ENCODE peak calls at places on chromosome 9, in ten cellular contexts. Q is heart right ventricle, K is NT2/D1, N is PC-9, B is fibroblast of lung, I is gastrocnemius medialis, A is brain microvascular endothelial cell, R is AG04450, S is pancreas, M is adipocyte. G is an unnamed sample.

GRCh38 chr9:114033397-114034103 is 44.5 kb downstream of the AMBP start:
- DNase-seq in Q (peak; percentile 48), K (peak; percentile 32), N (no peak), B (peak; percentile 27), I (no peak), A (no peak), R (no peak), S (peak; percentile 33), M (peak; percentile 35), G (no peak)

GRCh38 chr9:124443625-124444024 is 6.6 kb upstream of the ADGRD2 start:
- DNase-seq in Q (no peak), K (no peak), N (no peak), B (no peak), I (no peak), A (no peak), R (no peak), S (no peak), M (no peak), G (no peak)

GRCh38 chr9:124098141-124098905 is 86.8 kb downstream of the LHX2 start:
- DNase-seq in Q (no peak), K (no peak), N (peak; percentile 51), B (no peak), I (no peak), A (no peak), R (no peak), S (no peak), M (no peak), G (no peak)

GRCh38 chr9:75866273-75866871 is 24.1 kb upstream of the PCSK5 start:
- DNase-seq in Q (no peak), K (no peak), N (no peak), B (peak; percentile 64), I (no peak), A (peak; percentile 60), R (no peak), S (peak; percentile 44), M (peak; percentile 83), G (peak; percentile 6)

GRCh38 chr9:131627846-131628820 is 82.8 kb downstream of the PRRT1B start:
- DNase-seq in Q (no peak), K (no peak), N (no peak), B (peak; percentile 68), I (peak; percentile 96), A (peak; percentile 21), R (no peak), S (peak; percentile 97), M (no peak), G (no peak)

GRCh38 chr9:93072383-93072795 is 13.9 kb downstream of the SUSD3 start:
- DNase-seq in Q (no peak), K (no peak), N (no peak), B (peak; percentile 88), I (no peak), A (no peak), R (peak; percentile 61), S (no peak), M (peak; percentile 21), G (no peak)

GRCh38 chr9:130934702-130935659 is 4.1 kb downstream of the FIBCD1 start:
- DNase-seq in Q (no peak), K (no peak), N (no peak), B (peak; percentile 31), I (no peak), A (no peak), R (no peak), S (no peak), M (no peak), G (no peak)

GRCh38 chr9:122227576-122227903 is 1.2 kb downstream of the LHX6 start:
- DNase-seq in Q (no peak), K (no peak), N (no peak), B (no peak), I (no peak), A (no peak), R (no peak), S (no peak), M (no peak), G (no peak)

GRCh38 chr9:104923289-104923688 is 4.7 kb downstream of the ABCA1 start:
- DNase-seq in Q (no peak), K (no peak), N (no peak), B (peak; percentile 90), I (no peak), A (peak; percentile 81), R (peak; percentile 59), S (no peak), M (peak; percentile 95), G (no peak)

GRCh38 chr9:104923740-104924139 is 4.2 kb downstream of the ABCA1 start:
- DNase-seq in Q (no peak), K (no peak), N (no peak), B (no peak), I (no peak), A (no peak), R (no peak), S (no peak), M (no peak), G (peak; percentile 71)

GRCh38 chr9:104915739-104916138 is 12.2 kb downstream of the ABCA1 start:
- DNase-seq in Q (no peak), K (no peak), N (no peak), B (no peak), I (peak; percentile 26), A (no peak), R (no peak), S (no peak), M (no peak), G (no peak)

GRCh38 chr9:104921067-104921741 is 6.8 kb downstream of the ABCA1 start:
- DNase-seq in Q (no peak), K (no peak), N (no peak), B (no peak), I (no peak), A (no peak), R (no peak), S (no peak), M (no peak), G (peak; percentile 12)
- H3K4me3 ChIP-seq in Q (no peak overlapping the region), K (no peak overlapping the region), N (no peak overlapping the region), B (peak overlapping the region; percentile 4), I (no peak overlapping the region), A (no peak overlapping the region), R (no peak overlapping the region), S (no peak overlapping the region), M (peak overlapping the region; percentile 97), G (no peak overlapping the region)

GRCh38 chr9:112380771-112381181 is 868 bp downstream of the HSDL2 start:
- DNase-seq in Q (no peak), K (no peak), N (no peak), B (peak; percentile 43), I (peak; percentile 53), A (peak; percentile 29), R (no peak), S (no peak), M (peak; percentile 63), G (peak; percentile 45)

GRCh38 chr9:112382501-112383364 is 2.8 kb downstream of the HSDL2 start:
- DNase-seq in Q (no peak), K (no peak), N (no peak), B (no peak), I (no peak), A (no peak), R (no peak), S (no peak), M (no peak), G (no peak)

GRCh38 chr9:112384219-112384618 is 4.3 kb downstream of the HSDL2 start:
- DNase-seq in Q (no peak), K (no peak), N (no peak), B (no peak), I (no peak), A (no peak), R (no peak), S (no peak), M (peak; percentile 5), G (no peak)

GRCh38 chr9:112380102-112380581 is at the start of gene HSDL2:
- DNase-seq in Q (no peak), K (no peak), N (no peak), B (peak; percentile 57), I (peak; percentile 43), A (no peak), R (no peak), S (no peak), M (peak; percentile 77), G (no peak)

GRCh38 chr9:112382066-112382465 is 2.2 kb downstream of the HSDL2 start:
- DNase-seq in Q (no peak), K (no peak), N (no peak), B (no peak), I (no peak), A (no peak), R (no peak), S (no peak), M (no peak), G (no peak)
- H3K4me3 ChIP-seq in Q (no peak overlapping the region), K (no peak overlapping the region), N (no peak overlapping the region), B (no peak overlapping the region), I (no peak overlapping the region), A (no peak overlapping the region), R (no peak overlapping the region), S (no peak overlapping the region), M (peak overlapping the region; percentile 89), G (no peak overlapping the region)

DNA sequence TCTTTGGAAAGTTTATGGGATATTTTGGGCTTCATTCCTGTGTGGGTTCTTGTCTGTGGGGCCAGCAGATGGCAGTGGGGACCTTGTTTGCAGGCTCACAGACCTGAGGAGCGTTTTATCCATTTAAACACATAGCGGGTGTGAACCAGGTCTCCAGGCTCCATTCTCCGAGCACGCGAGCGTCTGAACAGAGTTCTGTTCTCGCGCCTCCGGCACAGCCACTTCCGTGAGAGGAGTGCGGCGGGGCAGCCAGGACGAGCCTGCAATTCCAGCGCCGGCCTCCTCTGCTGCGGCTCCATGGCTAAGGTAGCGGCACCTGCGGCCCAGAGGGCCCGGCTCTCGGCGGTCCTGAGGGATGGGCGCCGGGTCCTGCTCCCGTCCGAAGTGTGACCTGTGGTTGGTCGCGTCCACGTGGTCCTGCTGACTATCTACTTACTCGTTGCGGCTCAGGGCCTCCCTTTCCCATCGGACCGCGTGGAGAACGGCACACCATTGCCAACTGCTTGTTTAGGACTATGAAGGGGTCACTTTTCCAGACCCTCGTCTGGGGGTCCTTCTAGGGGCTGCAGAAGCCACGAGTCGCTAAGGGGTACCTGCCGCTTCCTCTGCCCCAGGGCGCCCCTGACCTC is 7.3 kb downstream of the NRARP start:
- DNase-seq in Q (peak; percentile 24), K (no peak), N (no peak), B (no peak), I (no peak), A (no peak), R (no peak), S (peak; percentile 56), M (no peak), G (no peak)
- H3K4me3 ChIP-seq in Q (peak overlapping the region; percentile 45), K (peak overlapping the region; percentile 39), N (peak overlapping the region; percentile 50), B (no peak overlapping the region), I (no peak overlapping the region), A (no peak overlapping the region), R (no peak overlapping the region), S (peak overlapping the region; percentile 49), M (no peak overlapping the region), G (peak overlapping the region; percentile 32)

GRCh38 chr9:1994180-1994579 is 21.0 kb upstream of the SMARCA2 start:
- DNase-seq in Q (no peak), K (no peak), N (no peak), B (no peak), I (no peak), A (no peak), R (no peak), S (no peak), M (no peak), G (no peak)

GRCh38 chr9:1996156-1996555 is 19.0 kb upstream of the SMARCA2 start:
- DNase-seq in Q (no peak), K (no peak), N (no peak), B (no peak), I (no peak), A (no peak), R (no peak), S (no peak), M (no peak), G (no peak)

GRCh38 chr9:2000314-2000713 is 14.8 kb upstream of the SMARCA2 start:
- DNase-seq in Q (no peak), K (no peak), N (no peak), B (no peak), I (no peak), A (no peak), R (no peak), S (no peak), M (no peak), G (no peak)

GRCh38 chr9:1997646-1998045 is 17.5 kb upstream of the SMARCA2 start:
- DNase-seq in Q (no peak), K (no peak), N (no peak), B (no peak), I (no peak), A (no peak), R (no peak), S (no peak), M (no peak), G (no peak)

GRCh38 chr9:1995084-1995483 is 20.1 kb upstream of the SMARCA2 start:
- DNase-seq in Q (no peak), K (peak; percentile 72), N (no peak), B (no peak), I (no peak), A (no peak), R (no peak), S (no peak), M (no peak), G (no peak)
- H3K4me3 ChIP-seq in Q (no peak overlapping the region), K (no peak overlapping the region), N (no peak overlapping the region), B (no peak overlapping the region), I (no peak overlapping the region), A (no peak overlapping the region), R (no peak overlapping the region), S (no peak overlapping the region), M (no peak overlapping the region), G (no peak overlapping the region)